ENCODE peak calls at places on chromosomes 16 and 17, in six cellular contexts. O, Q, U, Y, M and K are unnamed samples.

GRCh38 chr16:7691533-7691932 is 358.9 kb downstream of the RBFOX1 start:
- DNase-seq in Y (no peak), O (no peak), M (no peak), U (no peak), Q (no peak), K (no peak)

GRCh38 chr16:67105251-67105650 is 4.5 kb upstream of the PHAF1 start:
- DNase-seq in Y (no peak), M (no peak), U (no peak), Q (no peak), O (no peak), K (no peak)

GRCh38 chr16:67150833-67151396 is at the start of gene B3GNT9:
- DNase-seq in Y (no peak), O (peak), U (peak), M (peak), Q (peak), K (peak)

GRCh38 chr16:3459401-3460090 is 16.1 kb downstream of the NAA60 start:
- DNase-seq in O (no peak), Y (no peak), Q (no peak), M (peak), U (peak), K (no peak)

GRCh38 chr17:36703860-36704266 is 102.5 kb downstream of the MRM1 start:
- DNase-seq in O (no peak), M (peak), U (peak), Y (no peak), Q (peak), K (peak)

GRCh38 chr17:27621557-27621956 is 9.4 kb upstream of the LGALS9 start:
- DNase-seq in Y (no peak), U (no peak), Q (no peak), M (no peak), O (no peak), K (no peak)

GRCh38 chr16:75311383-75311938 is 60.0 kb upstream of the BCAR1 start:
- DNase-seq in M (no peak), U (peak), Y (no peak), Q (no peak), O (no peak), K (no peak)

GRCh38 chr16:46649571-46649970 is 28.4 kb upstream of the SHCBP1 start:
- DNase-seq in M (peak), O (no peak), U (peak), Q (no peak), Y (no peak), K (no peak)

GRCh38 chr16:265711-266110 is 10.0 kb downstream of the RGS11 start:
- DNase-seq in M (no peak), Y (no peak), O (no peak), Q (peak), U (no peak), K (no peak)

GRCh38 chr17:1109606-1110523 is 69.9 kb downstream of the ABR start:
- DNase-seq in U (no peak), M (no peak), Y (no peak), O (peak), Q (peak), K (peak)

GRCh38 chr16:57706717-57707116 is 12.1 kb downstream of the DRC7 start:
- DNase-seq in M (no peak), Q (no peak), Y (no peak), O (no peak), U (no peak), K (no peak)

GRCh38 chr16:57704905-57705852 is 10.6 kb downstream of the DRC7 start:
- DNase-seq in U (no peak), O (no peak), Y (no peak), M (no peak), Q (no peak), K (no peak)

GRCh38 chr16:57701759-57702371 is 7.3 kb downstream of the DRC7 start:
- DNase-seq in O (no peak), M (no peak), U (no peak), Y (no peak), Q (no peak), K (no peak)

GRCh38 chr16:57703416-57704010 is 8.9 kb downstream of the DRC7 start:
- DNase-seq in U (no peak), Y (no peak), Q (no peak), O (no peak), M (no peak), K (no peak)

DNA sequence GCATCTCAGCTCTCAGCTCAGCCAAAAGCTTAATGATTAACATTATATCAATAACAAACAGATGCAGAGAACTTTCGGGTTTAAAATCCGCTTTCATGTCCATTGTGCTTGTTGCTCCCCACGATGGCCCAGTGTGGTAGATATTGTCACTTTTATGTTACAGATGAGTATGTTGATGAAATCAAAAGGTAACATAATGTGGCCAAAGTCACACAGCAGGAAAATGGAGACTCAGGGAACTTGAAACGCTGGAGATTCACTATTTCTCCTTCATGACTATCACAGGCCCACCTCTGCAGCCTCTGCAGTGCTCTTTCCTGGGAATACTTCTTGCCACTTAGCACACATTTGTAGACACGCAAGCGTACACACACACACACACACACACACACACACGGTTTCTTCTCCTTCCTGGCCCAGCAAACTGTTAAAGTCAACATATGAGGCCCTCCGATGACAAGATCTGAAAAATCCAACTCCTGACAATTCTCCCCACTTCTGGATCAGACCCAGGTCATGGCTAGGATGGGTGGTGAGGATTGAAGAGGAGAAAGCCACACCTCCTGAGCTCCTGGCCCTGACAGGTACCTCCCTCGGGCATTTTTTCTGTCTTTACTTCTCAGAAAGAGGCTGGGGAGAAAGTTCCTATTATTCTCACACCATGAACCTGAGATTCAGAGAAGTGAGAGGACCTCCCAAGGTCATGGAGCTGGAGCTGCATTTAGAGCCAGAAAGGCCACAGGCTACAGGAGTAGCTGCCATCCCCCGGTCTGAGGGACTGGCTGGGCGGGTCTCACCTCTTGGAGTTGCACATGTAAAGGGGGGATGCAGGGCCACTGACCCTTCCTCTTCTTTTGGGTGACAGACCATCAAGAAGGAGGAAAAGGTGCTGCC is 9.7 kb downstream of the DRC7 start:
- DNase-seq in O (peak), Q (no peak), U (no peak), Y (no peak), M (no peak), K (peak)
- TF ChIP-seq RAD21 in O (no peak), Q (no peak), U (no peak), Y (no peak), M (no peak), K (no peak)

GRCh38 chr17:20068445-20068844 is 59.3 kb downstream of the SPECC1 start:
- DNase-seq in U (no peak), M (no peak), Y (no peak), O (no peak), Q (no peak), K (no peak)
- TF ChIP-seq SMC3 in U (no peak), M (no peak), Y (no peak), O (no peak), Q (no peak), K (no peak)

GRCh38 chr17:4316648-4317047 is 49.8 kb downstream of the UBE2G1 start:
- DNase-seq in O (no peak), Q (no peak), M (no peak), Y (no peak), U (no peak), K (no peak)
- TF ChIP-seq USF2 in O (no peak), Q (no peak), M (no peak), Y (no peak), U (no peak), K (no peak)

DNA sequence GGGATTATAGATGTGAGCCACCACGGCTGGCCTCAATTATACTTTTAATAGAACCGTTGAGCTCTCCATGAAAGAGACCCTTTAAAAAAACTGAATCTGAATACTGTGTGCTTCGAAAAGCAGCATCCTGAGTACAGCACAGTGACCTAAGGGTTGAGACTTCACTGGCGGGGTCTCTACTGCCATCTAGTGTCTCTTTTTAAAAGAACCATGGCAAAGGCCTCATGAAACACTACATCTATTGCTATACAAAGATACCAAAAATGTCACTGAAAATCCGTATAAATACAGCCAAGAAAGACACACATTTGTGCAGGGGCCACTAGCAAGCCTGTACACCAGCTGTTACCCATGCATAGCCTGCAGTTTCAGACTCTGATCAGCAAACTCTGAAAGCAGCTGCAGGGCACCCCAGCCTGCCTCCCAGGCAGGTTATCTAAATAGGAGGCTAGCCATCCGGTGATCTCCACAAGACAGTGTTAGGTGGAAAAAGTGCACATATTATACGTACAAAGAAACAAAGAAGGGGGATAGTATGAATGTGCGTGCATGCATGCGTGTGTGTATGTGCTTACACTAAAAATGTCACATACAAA is 35.3 kb downstream of the NPLOC4 start:
- DNase-seq in U (peak), M (peak), O (peak), Y (peak), Q (peak), K (peak)
- TF ChIP-seq RAD21 in U (peak), M (peak), O (peak), Y (peak), Q (peak), K (peak)

GRCh38 chr16:30557397-30557949 is 701 bp downstream of the ZNF764 start:
- DNase-seq in Y (no peak), M (no peak), Q (peak), O (no peak), U (no peak), K (no peak)
- TF ChIP-seq SMC3 in Y (no peak), M (no peak), Q (no peak), O (no peak), U (no peak), K (no peak)

DNA sequence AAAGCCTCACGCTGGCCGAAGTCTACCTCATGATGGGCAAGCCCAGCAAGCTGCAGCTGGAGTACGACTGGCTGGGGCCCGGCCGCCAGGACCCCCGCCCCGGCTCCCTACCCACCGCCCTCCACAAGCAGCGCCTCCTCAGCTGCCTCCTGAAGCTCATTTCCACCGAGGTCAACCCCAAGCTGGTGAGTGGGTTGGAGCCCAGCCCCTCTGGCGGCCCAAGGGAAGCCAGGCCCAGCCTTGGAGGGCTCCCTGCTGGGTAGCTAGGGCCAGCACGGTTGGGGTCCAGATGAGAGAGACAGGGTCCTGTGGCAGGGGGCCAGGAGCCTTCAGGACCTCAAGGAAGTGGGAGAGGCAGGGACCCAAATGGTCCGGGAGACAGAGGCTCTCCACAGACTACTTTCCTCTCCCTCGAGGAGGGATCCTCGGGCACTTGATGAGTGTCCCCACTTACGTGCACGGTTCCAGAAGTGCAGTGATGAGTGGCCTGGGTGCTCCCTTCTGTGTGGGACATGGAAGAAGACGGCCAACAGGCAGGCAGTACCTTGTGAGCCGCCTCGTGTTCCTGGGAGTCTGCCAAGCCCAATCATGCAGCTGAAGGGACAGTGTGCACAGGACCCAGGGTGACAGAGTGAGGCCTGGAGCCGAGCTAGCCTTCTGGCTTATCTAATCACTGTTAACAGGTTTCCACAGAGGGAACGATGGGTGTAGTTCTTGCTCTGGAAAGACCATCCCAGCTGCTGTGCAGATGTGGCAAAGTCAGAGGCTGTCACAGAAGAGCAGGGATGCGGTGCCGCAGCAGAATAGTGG is 21.1 kb upstream of the JPT2 start:
- DNase-seq in Y (no peak), Q (peak), O (no peak), U (no peak), M (peak), K (no peak)
- TF ChIP-seq USF2 in Y (no peak), Q (no peak), O (no peak), U (no peak), M (no peak), K (no peak)

GRCh38 chr17:66965801-66966528 is 1.5 kb downstream of the CACNG4 start:
- DNase-seq in Q (no peak), U (no peak), Y (no peak), M (no peak), O (no peak), K (no peak)

GRCh38 chr17:66964083-66964771 is at the start of gene CACNG4:
- DNase-seq in Q (peak), U (no peak), Y (no peak), M (no peak), O (no peak), K (no peak)

GRCh38 chr17:66964930-66965800 is 658 bp downstream of the CACNG4 start:
- DNase-seq in M (peak), Q (peak), O (no peak), U (no peak), Y (no peak), K (peak)

GRCh38 chr17:66960623-66961022 is 3.9 kb upstream of the CACNG4 start:
- DNase-seq in O (no peak), U (no peak), Y (no peak), M (no peak), Q (no peak), K (no peak)

DNA sequence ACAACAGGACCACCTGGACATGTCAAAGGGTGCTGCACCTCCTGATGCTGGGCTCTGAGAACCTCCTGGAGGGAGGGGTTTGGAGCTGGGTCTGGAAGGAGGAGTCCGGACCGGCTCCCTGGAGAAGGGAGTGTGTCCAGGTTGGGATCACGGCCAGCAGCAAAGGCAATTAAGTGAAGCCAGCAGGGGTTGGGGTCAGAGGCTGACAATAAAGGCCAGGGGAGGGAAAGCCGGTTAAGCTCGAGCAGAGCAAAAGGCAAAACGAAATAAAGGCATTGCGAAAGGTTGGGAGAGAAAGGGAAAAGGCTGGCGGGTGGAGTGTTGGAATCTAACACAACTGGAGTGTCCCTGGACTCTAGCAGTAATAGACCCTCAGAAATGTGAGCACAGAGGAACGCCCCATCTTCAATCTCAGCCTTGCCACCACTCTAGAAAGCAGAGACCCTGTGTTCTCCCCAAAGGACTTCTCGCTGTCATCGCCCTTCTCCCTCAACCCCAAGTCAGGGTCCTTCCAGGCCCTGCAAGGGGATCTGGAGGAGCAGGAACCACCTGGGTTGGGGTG is 905 bp upstream of the CACNG4 start:
- DNase-seq in U (no peak), Y (no peak), Q (peak), O (no peak), M (no peak), K (no peak)
- TF ChIP-seq RAD21 in U (no peak), Y (no peak), Q (no peak), O (no peak), M (no peak), K (no peak)

GRCh38 chr17:42065201-42065600 is 14.8 kb upstream of the C17orf113 start:
- DNase-seq in Q (no peak), U (no peak), Y (no peak), M (no peak), O (no peak), K (no peak)
- TF ChIP-seq SMC3 in Q (no peak), U (no peak), Y (no peak), M (no peak), O (no peak), K (no peak)

GRCh38 chr17:72092710-72093322 is 28.0 kb upstream of the SOX9 start:
- DNase-seq in O (peak), M (no peak), Q (no peak), Y (no peak), U (no peak), K (no peak)
- TF ChIP-seq USF2 in O (no peak), M (no peak), Q (no peak), Y (no peak), U (no peak), K (no peak)